ENCODE peak calls at places on chromosomes 1 and 21, in four cellular contexts. One of them, this sample, is unnamed.

GRCh38 chr1:226821719-226822085 is 48.7 kb upstream of the PSEN2 start:
- DNase-seq in K562: no peak
- DNase-seq in GM12878: no peak
- DNase-seq in HepG2: no peak
- DNase-seq in this sample: no peak

GRCh38 chr1:115755436-115756370 is 12.8 kb downstream of the CASQ2 start:
- DNase-seq in K562: no peak
- DNase-seq in GM12878: no peak
- DNase-seq in HepG2: no peak
- DNase-seq in this sample: no peak

GRCh38 chr1:231850786-231851185 is 224.2 kb downstream of the DISC1 start:
- DNase-seq in K562: no peak
- DNase-seq in GM12878: no peak
- DNase-seq in HepG2: no peak
- DNase-seq in this sample: no peak

GRCh38 chr1:212247179-212247721 is 38.0 kb upstream of the PPP2R5A start:
- DNase-seq in K562: peak; percentile 53
- DNase-seq in GM12878: no peak
- DNase-seq in HepG2: peak; percentile 63
- DNase-seq in this sample: no peak

GRCh38 chr1:176774224-176774623 is 311.2 kb downstream of the PAPPA2 start:
- DNase-seq in K562: no peak
- DNase-seq in GM12878: no peak
- DNase-seq in HepG2: no peak
- DNase-seq in this sample: no peak

GRCh38 chr1:230414102-230414501 is 12.0 kb downstream of the PGBD5 start:
- DNase-seq in K562: no peak
- DNase-seq in GM12878: no peak
- DNase-seq in HepG2: no peak
- DNase-seq in this sample: no peak

GRCh38 chr1:18385239-18385790 is 95.4 kb upstream of the KLHDC7A start:
- DNase-seq in K562: peak; percentile 17
- DNase-seq in GM12878: no peak
- DNase-seq in HepG2: no peak
- DNase-seq in this sample: peak; percentile 44

GRCh38 chr1:245154429-245155185 is at the start of gene KIF26B:
- DNase-seq in K562: peak; percentile 55
- DNase-seq in GM12878: no peak
- DNase-seq in HepG2: peak; percentile 47
- DNase-seq in this sample: peak; percentile 51

GRCh38 chr1:235343726-235344125 is 15.4 kb downstream of the GGPS1 start:
- DNase-seq in K562: no peak
- DNase-seq in GM12878: no peak
- DNase-seq in HepG2: no peak
- DNase-seq in this sample: no peak

GRCh38 chr1:164735315-164736052 is 176.5 kb downstream of the PBX1 start:
- DNase-seq in K562: peak; percentile 50
- DNase-seq in GM12878: no peak
- DNase-seq in HepG2: no peak
- DNase-seq in this sample: no peak

GRCh38 chr1:201481761-201482493 is 12.9 kb upstream of the PHLDA3 start:
- DNase-seq in K562: peak; percentile 92
- DNase-seq in GM12878: peak; percentile 41
- DNase-seq in HepG2: peak; percentile 73
- DNase-seq in this sample: peak; percentile 97

GRCh38 chr21:45404726-45405270 is at the start of gene COL18A1:
- DNase-seq in K562: peak; percentile 71
- DNase-seq in GM12878: no peak
- DNase-seq in HepG2: no peak
- DNase-seq in this sample: peak; percentile 77

GRCh38 chr21:15005391-15005790 is 59.4 kb downstream of the NRIP1 start:
- DNase-seq in K562: no peak
- DNase-seq in GM12878: no peak
- DNase-seq in HepG2: no peak
- DNase-seq in this sample: peak; percentile 72

GRCh38 chr1:153968000-153968363 is 280 bp downstream of the CREB3L4 start:
- DNase-seq in K562: no peak
- DNase-seq in GM12878: no peak
- DNase-seq in HepG2: no peak
- DNase-seq in this sample: peak; percentile 54

GRCh38 chr1:54818461-54819194 is 17.5 kb upstream of the TTC22 start:
- DNase-seq in K562: no peak
- DNase-seq in GM12878: no peak
- DNase-seq in HepG2: no peak
- DNase-seq in this sample: no peak

GRCh38 chr1:23456226-23456625 is 27.8 kb downstream of the ASAP3 start:
- DNase-seq in K562: no peak
- DNase-seq in GM12878: no peak
- DNase-seq in HepG2: no peak
- DNase-seq in this sample: no peak

GRCh38 chr1:51168266-51168845 is 66.3 kb downstream of the C1orf185 start:
- DNase-seq in K562: no peak
- DNase-seq in GM12878: no peak
- DNase-seq in HepG2: no peak
- DNase-seq in this sample: no peak

GRCh38 chr1:204837440-204838084 is 33.1 kb upstream of the NFASC start:
- DNase-seq in K562: peak; percentile 64
- DNase-seq in GM12878: no peak
- DNase-seq in HepG2: peak; percentile 15
- DNase-seq in this sample: peak; percentile 86

GRCh38 chr1:239428311-239428710 is 41.9 kb downstream of the CHRM3 start:
- DNase-seq in K562: no peak
- DNase-seq in GM12878: no peak
- DNase-seq in HepG2: no peak
- DNase-seq in this sample: no peak

GRCh38 chr1:239432255-239432654 is 45.9 kb downstream of the CHRM3 start:
- DNase-seq in K562: no peak
- DNase-seq in GM12878: no peak
- DNase-seq in HepG2: no peak
- DNase-seq in this sample: no peak

GRCh38 chr1:239421810-239422209 is 35.4 kb downstream of the CHRM3 start:
- DNase-seq in K562: no peak
- DNase-seq in GM12878: no peak
- DNase-seq in HepG2: no peak
- DNase-seq in this sample: no peak

GRCh38 chr1:239429163-239429562 is 42.8 kb downstream of the CHRM3 start:
- DNase-seq in K562: no peak
- DNase-seq in GM12878: no peak
- DNase-seq in HepG2: no peak
- DNase-seq in this sample: no peak

DNA sequence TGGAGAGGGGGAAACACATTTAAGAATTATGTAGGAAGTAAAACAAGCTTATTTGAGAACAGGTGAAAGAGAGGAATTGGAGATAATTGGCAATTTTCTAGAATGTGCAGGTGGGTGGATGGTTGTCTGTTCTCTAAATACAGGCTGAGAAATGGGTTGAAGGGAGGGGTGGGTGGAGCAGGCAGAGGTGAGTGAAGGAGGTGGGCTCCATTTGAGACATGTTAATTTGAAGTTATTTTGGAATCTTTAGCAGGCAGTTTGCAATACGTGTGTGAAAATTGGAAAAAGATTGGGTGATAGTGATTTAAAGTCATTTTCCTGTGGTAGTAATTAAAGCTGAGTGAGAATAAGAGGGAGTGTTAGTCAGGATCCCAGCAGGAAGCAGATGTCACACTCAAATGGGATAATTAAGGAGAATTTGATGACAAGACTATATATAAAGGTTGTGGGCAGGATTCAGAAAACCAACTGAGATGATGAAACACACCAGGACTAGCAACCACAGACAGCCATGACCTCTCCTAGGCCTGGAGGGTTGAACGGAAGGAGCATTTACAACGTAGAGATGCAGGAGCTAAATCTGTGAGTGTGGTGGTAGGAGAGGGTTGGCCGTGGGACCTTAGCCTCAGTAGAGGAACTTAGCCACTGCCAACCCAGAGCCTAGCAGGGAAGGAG is 40.6 kb downstream of the CHRM3 start:
- DNase-seq in K562: no peak
- DNase-seq in GM12878: no peak
- DNase-seq in HepG2: no peak
- DNase-seq in this sample: no peak
- TF ChIP-seq NR2C2 in K562: no peak
- TF ChIP-seq NR2C2 in GM12878: no peak
- TF ChIP-seq NR2C2 in HepG2: no peak
- TF ChIP-seq NR2C2 in this sample: no peak

DNA sequence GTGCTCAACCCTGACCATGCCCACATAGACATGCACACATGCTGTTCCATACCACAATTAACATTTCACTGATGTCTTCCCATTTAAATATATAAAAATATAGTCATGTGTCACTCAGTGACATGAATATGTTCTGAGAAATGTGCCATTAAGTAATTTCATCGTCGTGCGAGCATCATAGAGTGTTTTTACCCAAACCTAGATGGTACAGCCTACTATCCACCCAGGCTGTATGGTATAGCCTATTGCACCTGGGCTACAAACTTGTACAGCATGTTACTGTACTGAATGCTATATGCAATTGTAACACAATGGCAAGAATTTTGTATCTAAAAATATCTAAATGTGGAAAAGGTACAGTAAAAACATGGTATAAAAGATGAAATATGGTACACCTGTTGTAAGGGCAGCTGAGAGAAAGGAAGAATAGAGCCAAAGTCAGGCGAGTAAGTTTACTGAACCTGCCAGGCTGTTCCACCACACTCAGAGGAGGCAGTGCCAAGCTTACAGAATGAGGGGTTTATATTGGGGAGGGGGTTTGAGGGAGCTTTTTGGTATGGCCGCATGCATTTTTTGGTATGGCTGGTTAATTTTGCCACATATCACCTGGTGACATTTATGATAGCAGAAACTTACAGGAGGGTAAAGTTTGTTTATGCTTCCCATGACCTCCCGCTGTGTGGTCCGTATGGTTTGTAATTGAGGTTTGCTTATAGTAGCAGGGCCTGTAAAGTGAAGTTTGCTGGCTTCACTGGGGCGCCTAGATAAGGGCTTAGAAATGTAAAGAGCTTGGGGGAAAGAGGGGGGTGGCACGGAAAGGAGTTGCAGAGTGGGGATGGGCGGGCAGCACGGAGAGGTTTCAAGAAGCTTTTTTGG is 134.9 kb upstream of the ETV3 start:
- DNase-seq in K562: peak; percentile 90
- DNase-seq in GM12878: no peak
- DNase-seq in HepG2: no peak
- DNase-seq in this sample: peak; percentile 22
- TF ChIP-seq NR2C2 in K562: no peak
- TF ChIP-seq NR2C2 in GM12878: no peak
- TF ChIP-seq NR2C2 in HepG2: no peak
- TF ChIP-seq NR2C2 in this sample: no peak

GRCh38 chr1:76135835-76136234 is 61.3 kb downstream of the ST6GALNAC3 start:
- DNase-seq in K562: no peak
- DNase-seq in GM12878: no peak
- DNase-seq in HepG2: no peak
- DNase-seq in this sample: no peak

GRCh38 chr1:76136894-76137293 is 62.3 kb downstream of the ST6GALNAC3 start:
- DNase-seq in K562: no peak
- DNase-seq in GM12878: no peak
- DNase-seq in HepG2: no peak
- DNase-seq in this sample: no peak

GRCh38 chr1:76130992-76131391 is 56.4 kb downstream of the ST6GALNAC3 start:
- DNase-seq in K562: no peak
- DNase-seq in GM12878: no peak
- DNase-seq in HepG2: no peak
- DNase-seq in this sample: no peak

GRCh38 chr1:76137746-76138145 is 63.2 kb downstream of the ST6GALNAC3 start:
- DNase-seq in K562: no peak
- DNase-seq in GM12878: no peak
- DNase-seq in HepG2: no peak
- DNase-seq in this sample: no peak

DNA sequence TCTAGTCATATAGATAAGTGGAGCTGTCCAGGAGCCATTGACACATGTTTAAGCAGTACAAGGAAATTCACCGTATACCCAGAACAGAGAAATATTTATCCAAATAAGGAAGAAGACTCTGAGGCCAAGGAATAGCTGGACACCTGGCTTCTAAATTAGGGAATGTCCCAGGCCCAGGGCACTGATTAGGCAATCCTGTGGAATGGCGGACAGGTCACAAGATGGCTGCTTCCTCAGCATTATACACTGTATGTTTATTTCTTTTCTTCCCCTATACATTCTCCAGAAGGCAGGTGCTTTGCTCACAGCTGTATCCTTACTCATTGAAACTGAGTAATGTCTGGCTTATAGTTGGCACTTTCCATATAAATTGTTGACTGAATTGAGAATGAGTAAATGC is 59.4 kb downstream of the ST6GALNAC3 start:
- DNase-seq in K562: no peak
- DNase-seq in GM12878: no peak
- DNase-seq in HepG2: no peak
- DNase-seq in this sample: no peak
- TF ChIP-seq NR2C2 in K562: no peak
- TF ChIP-seq NR2C2 in GM12878: no peak
- TF ChIP-seq NR2C2 in HepG2: no peak
- TF ChIP-seq NR2C2 in this sample: no peak

GRCh38 chr1:203672354-203672753 is 45.7 kb downstream of the ATP2B4 start:
- DNase-seq in K562: no peak
- DNase-seq in GM12878: no peak
- DNase-seq in HepG2: no peak
- DNase-seq in this sample: no peak
- TF ChIP-seq NR2C2 in K562: no peak
- TF ChIP-seq NR2C2 in GM12878: no peak
- TF ChIP-seq NR2C2 in HepG2: no peak
- TF ChIP-seq NR2C2 in this sample: no peak

GRCh38 chr1:3134378-3135072 is 65.5 kb downstream of the PRDM16 start:
- DNase-seq in K562: no peak
- DNase-seq in GM12878: no peak
- DNase-seq in HepG2: no peak
- DNase-seq in this sample: no peak
- TF ChIP-seq NR2C2 in K562: no peak
- TF ChIP-seq NR2C2 in GM12878: no peak
- TF ChIP-seq NR2C2 in HepG2: no peak
- TF ChIP-seq NR2C2 in this sample: no peak

GRCh38 chr1:151026460-151026859 is 9.9 kb upstream of the BNIPL start:
- DNase-seq in K562: no peak
- DNase-seq in GM12878: no peak
- DNase-seq in HepG2: no peak
- DNase-seq in this sample: no peak
- TF ChIP-seq NR2C2 in K562: no peak
- TF ChIP-seq NR2C2 in GM12878: no peak
- TF ChIP-seq NR2C2 in HepG2: no peak
- TF ChIP-seq NR2C2 in this sample: no peak

DNA sequence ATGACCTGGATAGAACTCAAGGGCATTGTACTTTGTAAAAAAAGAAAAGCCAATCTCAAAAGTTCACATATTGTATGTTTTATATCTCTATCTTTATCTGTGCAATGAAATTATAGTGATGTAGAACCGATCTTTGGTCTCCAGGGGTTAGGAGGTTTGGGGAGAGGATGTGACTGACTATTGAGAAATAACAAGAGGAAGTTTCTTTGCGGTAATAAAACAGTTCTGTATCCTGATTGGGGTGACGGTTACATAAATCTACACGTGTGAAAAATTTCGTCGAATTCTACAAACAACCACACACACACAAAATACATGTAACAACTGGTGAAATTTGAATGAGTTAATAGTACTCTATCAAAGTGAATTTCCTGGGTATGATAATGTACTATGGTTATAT is 10.6 kb upstream of the OR2T33 start:
- DNase-seq in K562: no peak
- DNase-seq in GM12878: no peak
- DNase-seq in HepG2: no peak
- DNase-seq in this sample: no peak
- TF ChIP-seq NR2C2 in K562: no peak
- TF ChIP-seq NR2C2 in GM12878: no peak
- TF ChIP-seq NR2C2 in HepG2: no peak
- TF ChIP-seq NR2C2 in this sample: no peak